ENCODE peak calls at places on chromosome 22, in nine cellular contexts. J, N, I, K, Z, O, R, L and B are unnamed samples.

GRCh38 chr22:36333632-36334031 is 54.1 kb downstream of the MYH9 start:
- DNase-seq in Z (no peak), J (no peak), O (no peak), I (no peak), R (no peak), K (no peak), N (no peak), L (no peak), B (no peak)

GRCh38 chr22:29693151-29693550 is 26.7 kb upstream of the CABP7 start:
- DNase-seq in Z (no peak), O (no peak), L (no peak), I (no peak), J (no peak), N (no peak), K (no peak), R (no peak), B (no peak)

GRCh38 chr22:25360891-25361645 is 141.6 kb downstream of the CRYBB2 start:
- DNase-seq in L (no peak), Z (no peak), K (no peak), J (no peak), I (no peak), N (no peak), O (no peak), R (no peak), B (no peak)

GRCh38 chr22:36610056-36610455 is 81.1 kb upstream of the EIF3D start:
- DNase-seq in R (no peak), L (no peak), N (no peak), I (no peak), K (no peak), Z (no peak), J (no peak), O (no peak), B (no peak)

GRCh38 chr22:44127353-44127752 is 53.4 kb upstream of the PARVG start:
- DNase-seq in J (no peak), I (no peak), O (no peak), L (no peak), K (no peak), R (no peak), N (no peak), Z (no peak), B (no peak)

GRCh38 chr22:50531546-50532352 is 1.9 kb upstream of the TYMP start:
- DNase-seq in L (peak; percentile 82), N (no peak), K (peak; percentile 34), Z (no peak), R (peak; percentile 76), I (peak; percentile 58), J (no peak), O (peak; percentile 82), B (no peak)

GRCh38 chr22:41551882-41552582 is 7.8 kb upstream of the POLR3H start:
- DNase-seq in R (no peak), I (no peak), J (no peak), Z (no peak), K (no peak), O (no peak), N (no peak), L (no peak), B (no peak)

GRCh38 chr22:47228767-47229166 is 466.3 kb downstream of the TBC1D22A start:
- DNase-seq in R (no peak), I (no peak), K (no peak), N (no peak), J (no peak), L (no peak), O (no peak), Z (no peak), B (no peak)

GRCh38 chr22:49970528-49971231 is 10.1 kb downstream of the PIM3 start:
- DNase-seq in R (peak; percentile 98), L (peak; percentile 95), J (no peak), I (peak; percentile 92), N (peak; percentile 70), K (peak; percentile 95), O (peak; percentile 99), Z (peak; percentile 85), B (peak; percentile 93)